ENCODE peak calls at places on chromosomes 12 and 14, in five cellular contexts. G is tibial artery; D is K562; K is CD4-positive, alpha-beta T cell; J is AG20443. Z is an unnamed sample.

GRCh38 chr14:100408350-100409015 is 85.3 kb downstream of the SLC25A47 start:
- DNase-seq in G (no peak), D (peak), K (peak), J (no peak), Z (no peak)

GRCh38 chr12:58920102-58920955 is at the start of gene LRIG3:
- DNase-seq in G (peak), D (peak), K (no peak), J (peak), Z (peak)

GRCh38 chr12:81815611-81816010 is 56.5 kb upstream of the PPFIA2 start:
- DNase-seq in G (no peak), D (no peak), K (no peak), J (no peak), Z (no peak)

GRCh38 chr12:80792861-80793260 is 76.1 kb downstream of the MYF5 start:
- DNase-seq in G (no peak), D (no peak), K (no peak), J (no peak), Z (no peak)

GRCh38 chr14:51327376-51327775 is 87.3 kb downstream of the TMX1 start:
- DNase-seq in G (no peak), D (no peak), K (no peak), J (peak), Z (peak)

GRCh38 chr12:44816446-44817017 is 59.6 kb downstream of the NELL2 start:
- DNase-seq in G (no peak), D (no peak), K (no peak), J (no peak), Z (no peak)

GRCh38 chr12:80709811-80710726 is 2.6 kb downstream of the MYF6 start:
- DNase-seq in G (no peak), D (no peak), K (no peak), J (no peak), Z (no peak)

GRCh38 chr12:78248321-78248720 is 417.6 kb downstream of the NAV3 start:
- DNase-seq in G (no peak), D (no peak), K (no peak), J (no peak), Z (no peak)

GRCh38 chr12:26460361-26460760 is 265.0 kb downstream of the SSPN start:
- DNase-seq in G (no peak), D (no peak), K (no peak), J (no peak), Z (no peak)

GRCh38 chr12:61993734-61994345 is 266.4 kb upstream of the USP15 start:
- DNase-seq in G (no peak), D (peak), K (no peak), J (peak), Z (no peak)

GRCh38 chr14:90645842-90646443 is 170.3 kb downstream of the TTC7B start:
- DNase-seq in G (no peak), D (no peak), K (no peak), J (no peak), Z (peak)

GRCh38 chr12:46617167-46617566 is 208.6 kb downstream of the SLC38A4 start:
- DNase-seq in G (peak), D (no peak), K (no peak), J (peak), Z (no peak)

GRCh38 chr12:4450551-4451112 is 5.0 kb upstream of the FGF6 start:
- DNase-seq in G (no peak), D (no peak), K (no peak), J (no peak), Z (no peak)

GRCh38 chr12:51855586-51856428 is 7.3 kb upstream of the FIGNL2 start:
- DNase-seq in G (no peak), D (no peak), K (no peak), J (peak), Z (no peak)

GRCh38 chr12:131281016-131281415 is 327.3 kb downstream of the ADGRD1 start:
- DNase-seq in G (peak), D (no peak), K (no peak), J (no peak), Z (no peak)

GRCh38 chr12:120993496-120993895 is 15.2 kb downstream of the HNF1A start:
- DNase-seq in G (no peak), D (no peak), K (no peak), J (no peak), Z (no peak)

GRCh38 chr12:52495385-52495784 is 2.3 kb upstream of the KRT6A start:
- DNase-seq in G (no peak), D (peak), K (no peak), J (peak), Z (no peak)

GRCh38 chr12:7060353-7060954 is at the start of gene C1S:
- DNase-seq in G (peak), D (peak), K (no peak), J (peak), Z (peak)

GRCh38 chr12:52658196-52658595 is 6.2 kb upstream of the KRT2 start:
- DNase-seq in G (no peak), D (no peak), K (no peak), J (no peak), Z (no peak)

GRCh38 chr12:67633708-67634107 is 14.8 kb upstream of the DYRK2 start:
- DNase-seq in G (peak), D (no peak), K (no peak), J (no peak), Z (no peak)

GRCh38 chr12:645563-646071 is 17.6 kb downstream of the NINJ2 start:
- DNase-seq in G (peak), D (peak), K (no peak), J (peak), Z (no peak)

GRCh38 chr12:27859648-27860047 is 79.6 kb upstream of the MANSC4 start:
- DNase-seq in G (no peak), D (peak), K (no peak), J (no peak), Z (no peak)

GRCh38 chr14:73728106-73729014 is 14.2 kb upstream of the PNMA1 start:
- DNase-seq in G (peak), D (peak), K (peak), J (peak), Z (no peak)

GRCh38 chr12:98503593-98504367 is 11.6 kb upstream of the TMPO start:
- DNase-seq in G (peak), D (peak), K (peak), J (peak), Z (peak)

GRCh38 chr14:53152627-53152908 is 555 bp downstream of the DDHD1 start:
- DNase-seq in G (no peak), D (no peak), K (no peak), J (peak), Z (no peak)

GRCh38 chr14:36659010-36659821 is 2.4 kb upstream of the PAX9 start:
- DNase-seq in G (no peak), D (no peak), K (no peak), J (no peak), Z (no peak)

GRCh38 chr14:97052001-97052400 is 254.8 kb downstream of the VRK1 start:
- DNase-seq in G (no peak), D (no peak), K (no peak), J (no peak), Z (no peak)

GRCh38 chr12:72178871-72179270 is 93.3 kb upstream of the TRHDE start:
- DNase-seq in G (no peak), D (no peak), K (no peak), J (no peak), Z (no peak)

GRCh38 chr12:43776498-43776897 is 17.7 kb downstream of the IRAK4 start:
- DNase-seq in G (no peak), D (peak), K (no peak), J (peak), Z (no peak)

GRCh38 chr12:104971276-104971675 is 13.2 kb upstream of the SLC41A2 start:
- DNase-seq in G (no peak), D (no peak), K (no peak), J (peak), Z (no peak)

GRCh38 chr12:62192486-62193250 is 67.5 kb upstream of the USP15 start:
- DNase-seq in G (no peak), D (peak), K (peak), J (peak), Z (peak)

GRCh38 chr12:124961055-124961454 is 27.9 kb downstream of the DHX37 start:
- DNase-seq in G (no peak), D (no peak), K (no peak), J (no peak), Z (no peak)

GRCh38 chr14:88422919-88423318 is 37.5 kb downstream of the SPATA7 start:
- DNase-seq in G (no peak), D (no peak), K (no peak), J (peak), Z (no peak)